ENCODE peak calls at places on chromosome 4, in eight cellular contexts. One of them, this sample, is unnamed.
A peak's percentile ranks its signal among the peaks of the same experiment; 100 is the strongest.

GRCh38 chr4:70197842-70198241 is 2.3 kb downstream of the ODAM start:
- DNase-seq in brain microvascular endothelial cell: no peak
- DNase-seq in left ventricle myocardium inferior: no peak
- DNase-seq in fibroblast of lung: no peak
- DNase-seq in thyroid gland: peak; percentile 70
- DNase-seq in cardiac fibroblast: no peak
- DNase-seq in astrocyte of the cerebellum: no peak
- DNase-seq in IMR-90: no peak
- DNase-seq in this sample: no peak

GRCh38 chr4:22500128-22500611 is 15.7 kb downstream of the ADGRA3 start:
- DNase-seq in astrocyte of the cerebellum: no peak
- DNase-seq in brain microvascular endothelial cell: no peak
- DNase-seq in thyroid gland: peak; percentile 85
- DNase-seq in left ventricle myocardium inferior: peak; percentile 21
- DNase-seq in cardiac fibroblast: no peak
- DNase-seq in fibroblast of lung: no peak
- DNase-seq in IMR-90: no peak
- DNase-seq in this sample: no peak

GRCh38 chr4:101967697-101968346 is 177.3 kb downstream of the BANK1 start:
- DNase-seq in IMR-90: no peak
- DNase-seq in astrocyte of the cerebellum: no peak
- DNase-seq in thyroid gland: no peak
- DNase-seq in cardiac fibroblast: peak; percentile 26
- DNase-seq in fibroblast of lung: peak; percentile 10
- DNase-seq in brain microvascular endothelial cell: no peak
- DNase-seq in left ventricle myocardium inferior: no peak
- DNase-seq in this sample: no peak

GRCh38 chr4:4717692-4718091 is 141.8 kb upstream of the MSX1 start:
- DNase-seq in thyroid gland: no peak
- DNase-seq in astrocyte of the cerebellum: no peak
- DNase-seq in brain microvascular endothelial cell: no peak
- DNase-seq in fibroblast of lung: no peak
- DNase-seq in IMR-90: no peak
- DNase-seq in cardiac fibroblast: no peak
- DNase-seq in left ventricle myocardium inferior: no peak
- DNase-seq in this sample: no peak

GRCh38 chr4:78669453-78669852 is 106.7 kb upstream of the BMP2K start:
- DNase-seq in left ventricle myocardium inferior: no peak
- DNase-seq in fibroblast of lung: no peak
- DNase-seq in astrocyte of the cerebellum: no peak
- DNase-seq in cardiac fibroblast: no peak
- DNase-seq in thyroid gland: no peak
- DNase-seq in IMR-90: no peak
- DNase-seq in brain microvascular endothelial cell: no peak
- DNase-seq in this sample: no peak

GRCh38 chr4:77960367-77960766 is 96.8 kb upstream of the FRAS1 start:
- DNase-seq in fibroblast of lung: no peak
- DNase-seq in cardiac fibroblast: no peak
- DNase-seq in astrocyte of the cerebellum: no peak
- DNase-seq in thyroid gland: no peak
- DNase-seq in left ventricle myocardium inferior: no peak
- DNase-seq in brain microvascular endothelial cell: no peak
- DNase-seq in IMR-90: no peak
- DNase-seq in this sample: no peak

GRCh38 chr4:127209580-127210095 is 423.1 kb upstream of the INTU start:
- DNase-seq in fibroblast of lung: no peak
- DNase-seq in brain microvascular endothelial cell: no peak
- DNase-seq in thyroid gland: no peak
- DNase-seq in cardiac fibroblast: no peak
- DNase-seq in IMR-90: no peak
- DNase-seq in left ventricle myocardium inferior: no peak
- DNase-seq in astrocyte of the cerebellum: no peak
- DNase-seq in this sample: no peak

GRCh38 chr4:13547563-13548041 is 3.3 kb upstream of the NKX3-2 start:
- DNase-seq in IMR-90: no peak
- DNase-seq in left ventricle myocardium inferior: no peak
- DNase-seq in cardiac fibroblast: no peak
- DNase-seq in brain microvascular endothelial cell: no peak
- DNase-seq in astrocyte of the cerebellum: no peak
- DNase-seq in thyroid gland: no peak
- DNase-seq in fibroblast of lung: no peak
- DNase-seq in this sample: no peak

GRCh38 chr4:20847124-20847747 is 147.0 kb downstream of the PACRGL start:
- DNase-seq in thyroid gland: no peak
- DNase-seq in IMR-90: no peak
- DNase-seq in astrocyte of the cerebellum: no peak
- DNase-seq in brain microvascular endothelial cell: peak; percentile 1
- DNase-seq in cardiac fibroblast: no peak
- DNase-seq in fibroblast of lung: no peak
- DNase-seq in left ventricle myocardium inferior: no peak
- DNase-seq in this sample: no peak

GRCh38 chr4:163554870-163555465 is 60.5 kb downstream of the TMA16 start:
- DNase-seq in cardiac fibroblast: peak; percentile 39
- DNase-seq in thyroid gland: no peak
- DNase-seq in astrocyte of the cerebellum: no peak
- DNase-seq in IMR-90: peak; percentile 32
- DNase-seq in fibroblast of lung: peak; percentile 54
- DNase-seq in left ventricle myocardium inferior: no peak
- DNase-seq in brain microvascular endothelial cell: no peak
- DNase-seq in this sample: no peak

GRCh38 chr4:120812216-120812615 is 110.3 kb downstream of the PRDM5 start:
- DNase-seq in cardiac fibroblast: no peak
- DNase-seq in fibroblast of lung: no peak
- DNase-seq in left ventricle myocardium inferior: no peak
- DNase-seq in IMR-90: no peak
- DNase-seq in brain microvascular endothelial cell: no peak
- DNase-seq in thyroid gland: no peak
- DNase-seq in astrocyte of the cerebellum: peak; percentile 11
- DNase-seq in this sample: no peak

GRCh38 chr4:43619219-43619618 is 726.7 kb downstream of the GRXCR1 start:
- DNase-seq in left ventricle myocardium inferior: no peak
- DNase-seq in fibroblast of lung: no peak
- DNase-seq in cardiac fibroblast: no peak
- DNase-seq in brain microvascular endothelial cell: no peak
- DNase-seq in astrocyte of the cerebellum: no peak
- DNase-seq in IMR-90: no peak
- DNase-seq in thyroid gland: no peak
- DNase-seq in this sample: no peak

DNA sequence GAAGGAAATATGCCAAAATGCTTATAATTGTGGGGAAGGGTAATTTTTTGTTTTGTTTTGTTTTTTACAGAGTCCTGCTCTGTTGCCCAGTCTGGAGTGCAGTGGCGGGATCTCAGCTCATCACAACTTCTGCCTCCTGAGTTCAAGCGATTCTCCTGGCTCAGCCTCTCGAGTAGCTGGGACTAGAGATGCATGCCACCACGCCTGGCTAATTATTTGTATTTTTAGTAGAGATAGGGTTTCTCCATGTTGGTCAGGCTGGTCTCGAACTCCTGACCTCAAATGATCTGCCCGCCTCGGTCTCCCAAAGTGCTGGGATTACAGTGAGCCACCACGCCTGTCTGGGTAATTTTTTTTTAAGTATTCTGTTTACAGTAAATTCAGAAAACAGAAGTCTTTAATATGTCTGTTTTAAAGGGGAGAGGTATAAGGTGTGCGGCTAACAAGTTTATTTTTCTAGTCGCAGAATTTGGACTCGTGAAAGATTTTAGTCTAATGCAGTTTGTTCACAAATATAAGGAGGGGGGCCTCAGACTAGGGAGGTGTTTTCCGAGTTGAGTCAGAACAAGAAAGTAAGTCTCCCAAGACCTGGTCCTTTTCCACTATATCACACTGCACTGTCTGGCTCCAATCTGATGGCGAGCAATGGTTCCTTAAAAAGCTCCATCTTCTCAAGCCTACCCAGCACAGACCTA is 1.5 kb downstream of the ACSL1 start:
- DNase-seq in left ventricle myocardium inferior: no peak
- DNase-seq in thyroid gland: no peak
- DNase-seq in astrocyte of the cerebellum: no peak
- DNase-seq in brain microvascular endothelial cell: no peak
- DNase-seq in fibroblast of lung: no peak
- DNase-seq in IMR-90: peak; percentile 20
- DNase-seq in cardiac fibroblast: no peak
- DNase-seq in this sample: no peak
- H3K4me3 ChIP-seq in left ventricle myocardium inferior: peak overlapping the region; percentile 73
- H3K4me3 ChIP-seq in thyroid gland: no peak overlapping the region
- H3K4me3 ChIP-seq in astrocyte of the cerebellum: peak overlapping the region; percentile 55
- H3K4me3 ChIP-seq in brain microvascular endothelial cell: peak overlapping the region; percentile 59
- H3K4me3 ChIP-seq in fibroblast of lung: peak overlapping the region; percentile 66
- H3K4me3 ChIP-seq in IMR-90: no peak overlapping the region
- H3K4me3 ChIP-seq in cardiac fibroblast: peak overlapping the region; percentile 72
- H3K4me3 ChIP-seq in this sample: peak overlapping the region; percentile 60

GRCh38 chr4:7903686-7904085 is 36.0 kb downstream of the AFAP1 start:
- DNase-seq in thyroid gland: no peak
- DNase-seq in left ventricle myocardium inferior: no peak
- DNase-seq in astrocyte of the cerebellum: no peak
- DNase-seq in IMR-90: peak; percentile 66
- DNase-seq in fibroblast of lung: peak; percentile 64
- DNase-seq in brain microvascular endothelial cell: no peak
- DNase-seq in cardiac fibroblast: no peak
- DNase-seq in this sample: peak; percentile 32

GRCh38 chr4:7902826-7903225 is 36.8 kb downstream of the AFAP1 start:
- DNase-seq in left ventricle myocardium inferior: no peak
- DNase-seq in brain microvascular endothelial cell: no peak
- DNase-seq in IMR-90: no peak
- DNase-seq in fibroblast of lung: no peak
- DNase-seq in cardiac fibroblast: no peak
- DNase-seq in thyroid gland: no peak
- DNase-seq in astrocyte of the cerebellum: no peak
- DNase-seq in this sample: no peak

GRCh38 chr4:7901274-7901845 is 38.3 kb downstream of the AFAP1 start:
- DNase-seq in IMR-90: no peak
- DNase-seq in fibroblast of lung: no peak
- DNase-seq in brain microvascular endothelial cell: no peak
- DNase-seq in cardiac fibroblast: no peak
- DNase-seq in thyroid gland: no peak
- DNase-seq in astrocyte of the cerebellum: no peak
- DNase-seq in left ventricle myocardium inferior: no peak
- DNase-seq in this sample: no peak

GRCh38 chr4:7900351-7900750 is 39.3 kb downstream of the AFAP1 start:
- DNase-seq in fibroblast of lung: no peak
- DNase-seq in IMR-90: no peak
- DNase-seq in brain microvascular endothelial cell: no peak
- DNase-seq in cardiac fibroblast: no peak
- DNase-seq in astrocyte of the cerebellum: no peak
- DNase-seq in left ventricle myocardium inferior: no peak
- DNase-seq in thyroid gland: no peak
- DNase-seq in this sample: no peak

DNA sequence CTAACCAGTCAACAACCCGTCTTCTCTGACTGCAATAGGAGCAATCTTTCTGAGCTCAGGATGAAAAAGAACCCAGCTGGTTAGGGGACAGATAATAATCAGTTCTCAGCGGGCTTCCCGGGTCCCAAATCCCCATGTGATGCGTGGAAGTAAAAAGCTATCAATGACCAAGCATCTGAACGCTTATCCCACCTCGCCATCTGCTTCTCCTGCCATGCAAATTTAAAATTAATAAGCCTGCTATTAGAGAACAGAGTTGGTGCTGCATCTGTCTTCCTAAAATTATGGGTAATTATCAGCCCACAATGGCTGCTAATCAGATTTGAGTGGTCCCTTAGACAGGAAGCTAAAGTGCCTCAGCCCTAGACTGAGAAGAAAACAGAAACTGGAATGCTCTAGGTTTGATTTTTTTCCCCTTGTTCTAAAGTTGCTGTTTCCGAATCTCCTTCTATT is 37.5 kb downstream of the AFAP1 start:
- DNase-seq in IMR-90: no peak
- DNase-seq in left ventricle myocardium inferior: no peak
- DNase-seq in fibroblast of lung: no peak
- DNase-seq in brain microvascular endothelial cell: no peak
- DNase-seq in astrocyte of the cerebellum: no peak
- DNase-seq in cardiac fibroblast: no peak
- DNase-seq in thyroid gland: no peak
- DNase-seq in this sample: no peak
- H3K4me3 ChIP-seq in IMR-90: no peak overlapping the region
- H3K4me3 ChIP-seq in left ventricle myocardium inferior: no peak overlapping the region
- H3K4me3 ChIP-seq in fibroblast of lung: no peak overlapping the region
- H3K4me3 ChIP-seq in brain microvascular endothelial cell: no peak overlapping the region
- H3K4me3 ChIP-seq in astrocyte of the cerebellum: no peak overlapping the region
- H3K4me3 ChIP-seq in cardiac fibroblast: no peak overlapping the region
- H3K4me3 ChIP-seq in thyroid gland: no peak overlapping the region
- H3K4me3 ChIP-seq in this sample: no peak overlapping the region

GRCh38 chr4:6221851-6222760 is 21.8 kb upstream of the JAKMIP1 start:
- DNase-seq in astrocyte of the cerebellum: no peak
- DNase-seq in cardiac fibroblast: peak; percentile 15
- DNase-seq in brain microvascular endothelial cell: no peak
- DNase-seq in IMR-90: no peak
- DNase-seq in thyroid gland: peak; percentile 46
- DNase-seq in fibroblast of lung: no peak
- DNase-seq in left ventricle myocardium inferior: peak; percentile 29
- DNase-seq in this sample: no peak
- H3K4me3 ChIP-seq in astrocyte of the cerebellum: no peak overlapping the region
- H3K4me3 ChIP-seq in cardiac fibroblast: no peak overlapping the region
- H3K4me3 ChIP-seq in brain microvascular endothelial cell: no peak overlapping the region
- H3K4me3 ChIP-seq in IMR-90: no peak overlapping the region
- H3K4me3 ChIP-seq in thyroid gland: no peak overlapping the region
- H3K4me3 ChIP-seq in fibroblast of lung: no peak overlapping the region
- H3K4me3 ChIP-seq in left ventricle myocardium inferior: peak overlapping the region; percentile 60
- H3K4me3 ChIP-seq in this sample: no peak overlapping the region

DNA sequence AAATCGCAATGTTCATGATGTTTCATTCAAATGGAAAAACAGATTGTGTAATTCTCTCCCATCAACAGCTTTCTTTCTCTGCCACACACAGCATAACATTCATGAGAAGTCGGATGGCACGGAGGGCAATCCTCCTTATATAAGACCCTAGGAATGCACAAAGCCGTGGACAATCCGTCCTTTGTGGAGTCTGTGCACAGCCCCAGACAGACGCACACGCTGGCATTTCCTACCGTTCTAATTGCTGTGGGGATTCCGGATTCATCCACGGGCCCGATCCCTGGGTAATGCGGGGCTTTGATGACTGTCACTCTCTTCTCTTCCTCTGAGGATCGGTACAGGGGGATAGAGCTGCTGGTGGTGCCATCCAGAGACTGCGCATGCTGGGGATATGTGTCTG is 121.9 kb upstream of the PDLIM3 start:
- DNase-seq in astrocyte of the cerebellum: no peak
- DNase-seq in IMR-90: no peak
- DNase-seq in fibroblast of lung: no peak
- DNase-seq in brain microvascular endothelial cell: no peak
- DNase-seq in thyroid gland: no peak
- DNase-seq in cardiac fibroblast: no peak
- DNase-seq in left ventricle myocardium inferior: no peak
- DNase-seq in this sample: no peak
- H3K4me3 ChIP-seq in astrocyte of the cerebellum: no peak overlapping the region
- H3K4me3 ChIP-seq in IMR-90: no peak overlapping the region
- H3K4me3 ChIP-seq in fibroblast of lung: no peak overlapping the region
- H3K4me3 ChIP-seq in brain microvascular endothelial cell: peak overlapping the region; percentile 47
- H3K4me3 ChIP-seq in thyroid gland: no peak overlapping the region
- H3K4me3 ChIP-seq in cardiac fibroblast: no peak overlapping the region
- H3K4me3 ChIP-seq in left ventricle myocardium inferior: peak overlapping the region; percentile 56
- H3K4me3 ChIP-seq in this sample: no peak overlapping the region

DNA sequence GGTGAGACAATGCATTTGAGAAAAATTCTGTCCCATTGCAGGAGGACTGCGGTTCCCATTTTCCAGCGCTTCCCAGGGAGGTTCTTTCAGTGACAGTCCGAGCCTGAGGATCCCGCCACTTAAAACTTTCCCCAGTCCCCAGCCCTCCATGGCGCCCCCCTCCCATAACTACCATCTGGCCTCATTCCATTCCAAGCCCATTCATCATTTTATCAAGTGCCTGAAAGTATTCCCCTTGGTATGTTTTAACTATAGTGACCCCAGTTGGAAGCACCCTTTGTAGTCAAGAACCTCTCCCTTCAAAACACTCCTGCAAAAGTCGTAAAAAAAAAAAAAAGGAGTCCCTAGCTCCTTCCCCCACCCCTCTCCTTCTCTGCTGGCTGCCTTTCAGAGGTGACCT is 1.2 kb downstream of the RASL11B start:
- DNase-seq in astrocyte of the cerebellum: no peak
- DNase-seq in IMR-90: no peak
- DNase-seq in brain microvascular endothelial cell: no peak
- DNase-seq in left ventricle myocardium inferior: no peak
- DNase-seq in cardiac fibroblast: no peak
- DNase-seq in thyroid gland: no peak
- DNase-seq in fibroblast of lung: no peak
- DNase-seq in this sample: no peak
- H3K4me3 ChIP-seq in astrocyte of the cerebellum: no peak overlapping the region
- H3K4me3 ChIP-seq in IMR-90: peak overlapping the region; percentile 89
- H3K4me3 ChIP-seq in brain microvascular endothelial cell: no peak overlapping the region
- H3K4me3 ChIP-seq in left ventricle myocardium inferior: peak overlapping the region; percentile 86
- H3K4me3 ChIP-seq in cardiac fibroblast: no peak overlapping the region
- H3K4me3 ChIP-seq in thyroid gland: no peak overlapping the region
- H3K4me3 ChIP-seq in fibroblast of lung: peak overlapping the region; percentile 67
- H3K4me3 ChIP-seq in this sample: peak overlapping the region; percentile 59